ENCODE peak calls at places on chromosomes 13 and 19, in eight cellular contexts. N is NB4, C is uterus, D is HCT116, L is transverse colon, Z is upper lobe of right lung, A is breast epithelium, J is choroid plexus epithelial cell. V is an unnamed sample.

GRCh38 chr13:99370476-99371272 is 63.5 kb upstream of the GPR183 start:
- DNase-seq in C (no peak), A (peak), L (no peak), J (no peak), D (no peak), N (no peak), Z (no peak), V (no peak)

GRCh38 chr19:6424190-6424938 is at the start of gene KHSRP:
- DNase-seq in D (no peak), C (peak), L (no peak), N (peak), Z (peak), J (no peak), A (no peak), V (no peak)

GRCh38 chr19:53664760-53665159 is 33.0 kb downstream of the DPRX start:
- DNase-seq in A (no peak), J (no peak), C (no peak), N (no peak), Z (no peak), L (no peak), D (no peak), V (no peak)

GRCh38 chr19:49282184-49282583 is 42.8 kb downstream of the SLC6A16 start:
- DNase-seq in N (no peak), L (no peak), C (no peak), Z (no peak), D (no peak), A (no peak), J (no peak), V (no peak)

GRCh38 chr19:48795855-48796142 is 15.0 kb downstream of the BCAT2 start:
- DNase-seq in Z (no peak), N (no peak), A (no peak), D (no peak), J (no peak), L (peak), C (peak), V (no peak)

GRCh38 chr13:107587681-107588080 is 627.7 kb downstream of the LIG4 start:
- DNase-seq in N (no peak), C (no peak), J (no peak), Z (no peak), A (no peak), L (no peak), D (no peak), V (no peak)

GRCh38 chr13:97328222-97328790 is 105.7 kb upstream of the RAP2A start:
- DNase-seq in D (no peak), C (no peak), J (peak), Z (no peak), N (no peak), A (peak), L (no peak), V (no peak)

GRCh38 chr19:15374796-15375440 is 4.7 kb downstream of the AKAP8 start:
- DNase-seq in N (no peak), D (no peak), L (no peak), C (peak), Z (no peak), A (no peak), J (no peak), V (peak)

GRCh38 chr19:46404039-46404883 is 9.1 kb downstream of the CCDC8 start:
- DNase-seq in C (peak), L (peak), Z (no peak), J (no peak), A (peak), N (peak), D (no peak), V (no peak)

GRCh38 chr13:26074706-26075105 is 22.9 kb upstream of the SHISA2 start:
- DNase-seq in J (peak), L (no peak), A (no peak), D (no peak), Z (no peak), C (no peak), N (no peak), V (no peak)

GRCh38 chr13:22801402-22802003 is 379.3 kb upstream of the SGCG start:
- DNase-seq in N (peak), A (no peak), C (no peak), Z (no peak), D (no peak), L (no peak), J (peak), V (no peak)
- H3K4me3 ChIP-seq in N (no peak), A (no peak), C (no peak), Z (no peak), D (no peak), L (no peak), J (no peak), V (no peak)

DNA sequence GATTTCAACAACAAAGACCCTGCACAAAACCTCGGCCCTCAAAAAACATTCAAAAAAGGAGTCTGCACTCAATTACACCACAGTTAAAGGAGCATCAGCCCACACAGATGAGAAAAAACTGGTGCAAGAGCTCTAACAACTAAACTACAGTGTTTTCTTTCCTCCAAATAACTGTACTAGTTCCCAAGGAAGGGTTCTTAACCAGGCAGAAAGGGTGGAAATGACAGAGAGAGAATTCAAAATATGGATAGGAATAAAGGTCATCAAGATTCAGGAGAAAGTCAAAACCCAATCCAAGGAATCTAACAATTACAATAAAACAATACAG is 176.4 kb upstream of the TRPC4 start:
- DNase-seq in C (no peak), D (no peak), Z (no peak), N (no peak), L (no peak), J (no peak), A (no peak), V (no peak)
- TF ChIP-seq CTCF in C (no peak), D (no peak), Z (no peak), N (no peak), L (no peak), J (no peak), A (no peak), V (no peak)

DNA sequence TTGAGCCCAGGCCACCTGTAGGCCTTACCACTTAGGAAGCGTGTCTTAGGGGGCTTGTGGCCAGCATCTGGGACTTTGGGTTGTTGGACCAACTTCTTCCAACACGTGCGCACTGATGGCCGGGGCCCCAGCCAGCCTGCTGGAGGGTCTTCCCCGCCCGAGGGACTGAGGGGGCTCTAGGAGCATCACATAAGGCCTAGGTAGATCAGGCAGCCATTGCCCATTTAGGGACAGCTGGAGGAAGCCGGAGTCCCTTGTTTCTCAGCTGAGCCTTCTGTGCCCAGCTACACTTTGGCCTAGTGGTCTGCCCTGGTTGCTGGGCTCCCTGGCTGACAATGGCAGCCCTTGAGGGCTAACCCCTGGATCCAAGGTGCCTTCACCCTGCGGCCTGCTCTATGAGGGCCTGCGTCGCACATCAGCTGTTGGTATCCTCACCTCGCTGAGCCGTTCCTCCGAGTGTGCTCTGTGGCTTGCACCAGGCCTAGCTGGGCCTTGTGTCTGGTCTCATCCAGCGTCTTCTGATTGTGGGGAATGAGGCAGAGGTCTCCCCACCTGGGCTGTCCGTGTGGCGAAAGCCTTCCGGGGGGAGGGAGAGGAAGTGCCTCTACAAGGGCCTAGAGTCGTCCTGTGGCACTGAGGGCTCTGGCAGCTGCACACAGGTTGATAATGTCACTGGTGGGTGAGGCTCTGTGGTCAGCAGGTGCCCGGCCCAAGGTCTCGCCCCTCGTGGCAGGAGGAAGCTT is 1.3 kb downstream of the RAB11B start:
- DNase-seq in C (no peak), D (no peak), A (no peak), N (peak), Z (peak), J (no peak), L (no peak), V (no peak)
- H3K4me3 ChIP-seq in C (peak), D (peak), A (peak), N (peak), Z (peak), J (no peak), L (peak), V (peak)

DNA sequence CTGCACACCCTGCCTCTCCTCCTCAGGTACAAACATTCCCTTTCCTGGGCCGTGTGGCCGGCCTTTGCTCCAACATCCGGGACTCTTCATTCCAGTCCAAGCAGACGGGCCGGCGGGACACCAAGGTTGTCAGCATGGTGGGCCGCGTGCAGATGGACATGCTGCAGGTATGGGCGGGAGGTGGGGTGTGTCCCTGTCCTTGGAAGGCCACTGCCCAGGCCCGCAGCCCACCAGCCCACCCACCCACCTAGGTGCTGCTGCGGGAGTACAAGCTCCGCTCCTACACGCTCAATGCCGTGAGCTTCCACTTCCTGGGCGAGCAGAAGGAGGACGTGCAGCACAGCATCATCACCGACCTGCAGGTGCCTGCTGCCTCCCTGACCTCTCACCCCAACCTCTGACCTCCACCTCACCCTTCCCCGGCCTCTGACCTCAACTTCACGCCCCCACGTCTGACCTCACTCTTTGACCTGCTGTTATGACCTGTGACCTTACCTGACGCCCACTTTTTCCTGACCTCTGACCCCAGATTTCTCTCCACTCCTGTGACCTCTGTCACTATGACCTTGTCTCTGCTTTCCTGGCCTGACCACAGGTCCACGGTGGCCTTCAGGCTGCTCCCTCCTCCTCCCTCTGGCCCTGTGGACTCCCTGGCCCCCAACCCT is 12.4 kb upstream of the SPIB start:
- DNase-seq in L (no peak), A (no peak), D (no peak), Z (no peak), C (no peak), N (no peak), J (no peak), V (no peak)
- TF ChIP-seq CTCF in L (no peak), A (no peak), D (no peak), Z (no peak), C (no peak), N (no peak), J (no peak), V (no peak)